ENCODE peak calls at places on chromosomes 16 and 17, in ten cellular contexts. A is iris pigment epithelial cell; M is omental fat pad; L is HS-5; Z is tibial artery; Y is HCEC 1CT; U is NB4; R is CD8-positive, alpha-beta memory T cell; I is neural progenitor cell; H is EL. F is an unnamed sample.

GRCh38 chr16:585351-585750 is 4.5 kb upstream of the RAB40C start:
- DNase-seq in A (no peak), M (no peak), L (no peak), Z (no peak), Y (no peak), U (no peak), R (no peak), I (peak; percentile 56), H (no peak), F (no peak)

GRCh38 chr16:24670623-24671454 is 58.6 kb upstream of the TNRC6A start:
- DNase-seq in A (peak; percentile 92), M (no peak), L (no peak), Z (peak; percentile 89), Y (peak; percentile 80), U (no peak), R (no peak), I (peak; percentile 67), H (peak; percentile 86), F (no peak)

GRCh38 chr17:42438600-42439567 is 15.8 kb upstream of the CAVIN1 start:
- DNase-seq in A (peak; percentile 41), M (no peak), L (no peak), Z (no peak), Y (peak; percentile 30), U (peak; percentile 47), R (no peak), I (no peak), H (no peak), F (no peak)

GRCh38 chr16:13427943-13428342 is 492.0 kb upstream of the ERCC4 start:
- DNase-seq in A (no peak), M (no peak), L (no peak), Z (no peak), Y (no peak), U (no peak), R (no peak), I (no peak), H (no peak), F (no peak)

GRCh38 chr16:22813223-22813945 is 578 bp upstream of the HS3ST2 start:
- DNase-seq in A (peak; percentile 26), M (no peak), L (no peak), Z (peak; percentile 76), Y (no peak), U (peak; percentile 11), R (no peak), I (peak; percentile 94), H (peak; percentile 30), F (peak; percentile 81)

GRCh38 chr16:75204410-75204758 is 2.6 kb downstream of the CTRB2 start:
- DNase-seq in A (no peak), M (no peak), L (no peak), Z (no peak), Y (no peak), U (no peak), R (no peak), I (no peak), H (no peak), F (no peak)

GRCh38 chr17:75006653-75007052 is 5.8 kb upstream of the MRPL58 start:
- DNase-seq in A (no peak), M (no peak), L (no peak), Z (no peak), Y (no peak), U (peak; percentile 54), R (no peak), I (no peak), H (no peak), F (no peak)

GRCh38 chr16:83561876-83562275 is 245.9 kb upstream of the HSBP1 start:
- DNase-seq in A (peak; percentile 37), M (no peak), L (no peak), Z (no peak), Y (no peak), U (peak; percentile 37), R (no peak), I (peak; percentile 63), H (peak; percentile 29), F (no peak)

GRCh38 chr16:30867747-30868146 is 26.1 kb downstream of the BCL7C start:
- DNase-seq in A (peak; percentile 40), M (no peak), L (no peak), Z (no peak), Y (peak; percentile 25), U (peak; percentile 24), R (no peak), I (no peak), H (no peak), F (no peak)

GRCh38 chr17:36869856-36870617 is 67.2 kb upstream of the LHX1 start:
- DNase-seq in A (peak; percentile 81), M (no peak), L (no peak), Z (no peak), Y (peak; percentile 62), U (peak; percentile 71), R (no peak), I (no peak), H (peak; percentile 39), F (no peak)

GRCh38 chr17:8004899-8005298 is 2.5 kb downstream of the GUCY2D start:
- DNase-seq in A (peak; percentile 86), M (no peak), L (peak; percentile 47), Z (no peak), Y (peak; percentile 59), U (no peak), R (no peak), I (no peak), H (peak; percentile 90), F (no peak)

GRCh38 chr16:21060027-21060510 is 90.6 kb downstream of the DNAH3 start:
- DNase-seq in A (no peak), M (no peak), L (no peak), Z (no peak), Y (no peak), U (no peak), R (no peak), I (no peak), H (no peak), F (no peak)

GRCh38 chr17:48626470-48627241 is 498 bp upstream of the HOXB9 start:
- DNase-seq in A (no peak), M (peak; percentile 48), L (no peak), Z (no peak), Y (peak; percentile 38), U (peak; percentile 45), R (peak; percentile 66), I (peak; percentile 52), H (peak; percentile 40), F (no peak)

GRCh38 chr17:81365601-81366585 is 29.4 kb upstream of the BAHCC1 start:
- DNase-seq in A (peak; percentile 88), M (no peak), L (no peak), Z (no peak), Y (peak; percentile 54), U (peak; percentile 73), R (no peak), I (no peak), H (no peak), F (peak; percentile 72)

GRCh38 chr16:19363741-19364140 is 53.9 kb upstream of the TMC5 start:
- DNase-seq in A (no peak), M (no peak), L (no peak), Z (no peak), Y (no peak), U (no peak), R (no peak), I (no peak), H (no peak), F (no peak)

GRCh38 chr17:8146381-8147140 is 5.6 kb downstream of the PER1 start:
- DNase-seq in A (no peak), M (no peak), L (no peak), Z (no peak), Y (no peak), U (no peak), R (no peak), I (no peak), H (no peak), F (no peak)

GRCh38 chr17:17741346-17742023 is 60.2 kb downstream of the RAI1 start:
- DNase-seq in A (peak; percentile 39), M (no peak), L (no peak), Z (no peak), Y (no peak), U (no peak), R (no peak), I (peak; percentile 91), H (no peak), F (no peak)

GRCh38 chr17:50831430-50832064 is 3.8 kb upstream of the WFIKKN2 start:
- DNase-seq in A (no peak), M (no peak), L (no peak), Z (no peak), Y (no peak), U (no peak), R (peak; percentile 26), I (no peak), H (no peak), F (no peak)

GRCh38 chr17:63945851-63946439 is 13.8 kb upstream of the CD79B start:
- DNase-seq in A (no peak), M (no peak), L (no peak), Z (no peak), Y (no peak), U (no peak), R (no peak), I (no peak), H (no peak), F (no peak)

GRCh38 chr17:71055128-71055527 is 885.8 kb downstream of the KCNJ2 start:
- DNase-seq in A (peak; percentile 43), M (no peak), L (no peak), Z (no peak), Y (peak; percentile 57), U (no peak), R (no peak), I (no peak), H (peak; percentile 6), F (no peak)

GRCh38 chr16:50683689-50684374 is 2.7 kb upstream of the SNX20 start:
- DNase-seq in A (no peak), M (no peak), L (no peak), Z (peak; percentile 62), Y (no peak), U (peak; percentile 97), R (peak; percentile 74), I (no peak), H (no peak), F (no peak)

GRCh38 chr17:3754458-3755334 is 31.0 kb downstream of the HASPIN start:
- DNase-seq in A (no peak), M (no peak), L (no peak), Z (no peak), Y (no peak), U (no peak), R (peak; percentile 88), I (peak; percentile 95), H (no peak), F (peak; percentile 91)

GRCh38 chr16:21946889-21947635 is 6.1 kb upstream of the UQCRC2 start:
- DNase-seq in A (no peak), M (no peak), L (no peak), Z (no peak), Y (no peak), U (no peak), R (no peak), I (no peak), H (no peak), F (no peak)

GRCh38 chr16:9154576-9155410 is 63.3 kb downstream of the HAPSTR1 start:
- DNase-seq in A (no peak), M (no peak), L (no peak), Z (no peak), Y (no peak), U (no peak), R (no peak), I (no peak), H (no peak), F (no peak)

GRCh38 chr17:4938670-4939553 is 934 bp downstream of the SLC25A11 start:
- DNase-seq in A (peak; percentile 22), M (no peak), L (no peak), Z (no peak), Y (no peak), U (no peak), R (no peak), I (no peak), H (no peak), F (peak; percentile 10)

GRCh38 chr16:85425061-85425662 is 188.0 kb upstream of the GSE1 start:
- DNase-seq in A (no peak), M (no peak), L (no peak), Z (no peak), Y (no peak), U (no peak), R (peak; percentile 44), I (peak; percentile 36), H (no peak), F (no peak)

GRCh38 chr17:13395346-13395745 is 206.4 kb downstream of the HS3ST3A1 start:
- DNase-seq in A (peak; percentile 58), M (no peak), L (no peak), Z (no peak), Y (no peak), U (no peak), R (no peak), I (no peak), H (no peak), F (no peak)

GRCh38 chr16:61237804-61238485 is 798.3 kb downstream of the CDH8 start:
- DNase-seq in A (no peak), M (no peak), L (no peak), Z (no peak), Y (no peak), U (no peak), R (no peak), I (peak; percentile 37), H (no peak), F (no peak)

F was measured in foreskin keratinocyte.